ENCODE peak calls at places on chromosomes 2 and 18, in five cellular contexts. W, O, F, J and C are unnamed samples. For H3K4me1 and H3K9me3, the result is how much of the 10 kb centered on the place peaks cover.

GRCh38 chr2:112884869-112885502 is 26.0 kb upstream of the IL37 start:
- DNase-seq in J (peak), O (peak), F (peak), W (peak), C (peak)

GRCh38 chr2:176514805-176515500 is 245.7 kb downstream of the MTX2 start:
- DNase-seq in J (no peak), W (peak), F (no peak), O (no peak), C (no peak)

GRCh38 chr2:106953236-106953635 is 67.3 kb upstream of the ST6GAL2 start:
- DNase-seq in O (no peak), F (no peak), J (no peak), W (no peak), C (no peak)

GRCh38 chr2:159226059-159226461 is 60.4 kb downstream of the WDSUB1 start:
- DNase-seq in J (peak), F (no peak), O (no peak), W (peak), C (peak)

GRCh38 chr2:204255068-204255467 is 290.2 kb upstream of the PARD3B start:
- DNase-seq in O (no peak), F (no peak), J (no peak), W (no peak), C (no peak)

GRCh38 chr18:34598136-34598635 is 111.9 kb upstream of the DTNA start:
- DNase-seq in W (no peak), O (no peak), J (no peak), F (no peak), C (peak)

GRCh38 chr2:207891222-207891844 is 121.6 kb upstream of the FZD5 start:
- DNase-seq in W (no peak), F (no peak), J (no peak), O (no peak), C (no peak)

GRCh38 chr2:134461511-134461910 is 207.6 kb downstream of the MGAT5 start:
- DNase-seq in J (no peak), W (peak), O (no peak), F (no peak), C (peak)

GRCh38 chr2:241908686-241909420 is 39.3 kb downstream of the RTP5 start:
- DNase-seq in J (no peak), W (no peak), O (peak), F (no peak), C (no peak)

GRCh38 chr18:69992776-69993175 is 45.1 kb upstream of the CD226 start:
- DNase-seq in F (no peak), J (no peak), O (no peak), W (peak), C (no peak)

DNA sequence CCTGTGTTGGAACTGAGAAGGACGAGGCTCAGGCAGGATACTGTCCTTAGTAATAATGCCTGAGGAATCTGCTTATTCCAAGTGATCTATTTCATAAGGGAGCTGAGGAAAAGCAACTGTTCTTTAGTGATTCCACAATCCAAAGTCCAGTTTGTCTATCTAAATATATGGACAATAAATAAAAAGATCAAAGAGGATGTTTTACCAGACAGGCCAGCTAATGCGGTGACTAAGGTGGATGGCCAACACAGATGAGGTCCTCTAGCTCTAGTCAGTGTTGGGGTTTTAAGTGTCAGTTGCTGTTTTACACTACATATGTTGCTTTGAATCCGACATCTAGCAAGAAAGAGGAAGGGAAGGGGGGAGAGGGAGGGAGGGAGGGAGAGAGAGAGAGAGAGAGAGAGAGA is 26.9 kb upstream of the SCN1A start:
- DNase-seq in J (no peak), O (no peak), F (no peak), W (no peak), C (no peak)
- H3K27ac ChIP-seq in J (no peak), O (no peak), F (no peak), W (no peak), C (no peak)

GRCh38 chr18:63293930-63294329 is 25.6 kb downstream of the BCL2 start:
- DNase-seq in J (no peak), W (no peak), F (no peak), O (no peak), C (no peak)
- H3K4me1 ChIP-seq in J (under half), W (under half), F (under half), O (under half), C (under half)

GRCh38 chr2:80689106-80689505 is 384.6 kb upstream of the LRRTM1 start:
- DNase-seq in W (no peak), J (no peak), F (no peak), O (no peak), C (no peak)
- H3K9me3 ChIP-seq in W (under half), J (under half), F (under half), O (under half), C (under half)

DNA sequence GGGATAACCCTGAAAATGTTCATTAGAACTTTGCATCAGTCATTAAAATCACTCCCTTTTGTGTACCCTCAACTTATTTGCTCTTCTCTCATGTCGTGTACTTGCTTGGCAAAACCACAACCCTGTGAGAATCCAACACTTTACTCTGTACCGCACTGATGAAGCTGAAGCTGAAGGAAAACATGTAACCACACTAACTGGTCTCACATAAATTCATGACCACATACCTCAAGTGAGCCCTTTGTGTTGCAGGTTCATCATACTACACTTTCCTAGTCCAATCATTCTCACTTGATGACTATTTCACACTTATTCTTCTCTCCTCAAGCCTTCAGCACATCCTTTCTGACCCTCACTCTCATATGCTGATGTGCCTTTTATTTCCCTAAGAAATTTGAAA is 175.4 kb downstream of the DPP4 start:
- DNase-seq in W (no peak), J (no peak), F (no peak), O (no peak), C (no peak)
- H3K27ac ChIP-seq in W (no peak), J (no peak), F (no peak), O (no peak), C (no peak)

GRCh38 chr2:37658682-37659081 is 12.8 kb downstream of the CDC42EP3 start:
- DNase-seq in F (no peak), O (no peak), J (no peak), W (no peak), C (no peak)
- H3K4me1 ChIP-seq in F (under half), O (under half), J (under half), W (under half), C (half or more)

DNA sequence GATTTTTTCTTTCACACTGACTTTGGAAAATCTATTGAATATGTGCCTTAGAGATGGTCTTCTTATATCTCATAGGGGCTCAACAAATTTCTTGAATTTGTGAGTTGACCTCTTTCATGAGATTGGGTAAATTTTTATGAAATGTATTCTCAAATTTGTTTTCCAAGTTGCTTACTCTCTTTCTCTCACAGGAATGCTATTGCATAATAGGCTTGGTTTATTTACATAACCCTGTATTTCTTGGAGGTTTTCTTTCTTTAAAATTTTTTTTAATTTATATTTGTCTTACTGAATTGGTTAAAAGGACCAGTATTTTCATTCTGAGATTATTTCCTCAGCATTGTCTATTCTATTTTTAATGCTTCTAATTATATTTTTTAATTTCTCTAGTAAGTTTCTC is 917.1 kb downstream of the DPP10 start:
- DNase-seq in J (no peak), O (no peak), W (no peak), F (no peak), C (no peak)
- H3K9me3 ChIP-seq in J (under half), O (under half), W (under half), F (under half), C (under half)

GRCh38 chr2:54100772-54101171 is 14.6 kb upstream of the ACYP2 start:
- DNase-seq in F (no peak), J (no peak), W (no peak), O (no peak), C (no peak)
- H3K27ac ChIP-seq in F (no peak), J (no peak), W (no peak), O (peak), C (no peak)

GRCh38 chr18:3463052-3463451 is 13.1 kb downstream of the TGIF1 start:
- DNase-seq in J (no peak), O (no peak), F (no peak), W (no peak), C (no peak)
- H3K4me1 ChIP-seq in J (under half), O (under half), F (under half), W (under half), C (under half)

GRCh38 chr2:164515746-164516145 is 105.5 kb downstream of the GRB14 start:
- DNase-seq in J (no peak), W (no peak), F (no peak), O (no peak), C (no peak)
- H3K9me3 ChIP-seq in J (under half), W (under half), F (under half), O (under half), C (under half)

DNA sequence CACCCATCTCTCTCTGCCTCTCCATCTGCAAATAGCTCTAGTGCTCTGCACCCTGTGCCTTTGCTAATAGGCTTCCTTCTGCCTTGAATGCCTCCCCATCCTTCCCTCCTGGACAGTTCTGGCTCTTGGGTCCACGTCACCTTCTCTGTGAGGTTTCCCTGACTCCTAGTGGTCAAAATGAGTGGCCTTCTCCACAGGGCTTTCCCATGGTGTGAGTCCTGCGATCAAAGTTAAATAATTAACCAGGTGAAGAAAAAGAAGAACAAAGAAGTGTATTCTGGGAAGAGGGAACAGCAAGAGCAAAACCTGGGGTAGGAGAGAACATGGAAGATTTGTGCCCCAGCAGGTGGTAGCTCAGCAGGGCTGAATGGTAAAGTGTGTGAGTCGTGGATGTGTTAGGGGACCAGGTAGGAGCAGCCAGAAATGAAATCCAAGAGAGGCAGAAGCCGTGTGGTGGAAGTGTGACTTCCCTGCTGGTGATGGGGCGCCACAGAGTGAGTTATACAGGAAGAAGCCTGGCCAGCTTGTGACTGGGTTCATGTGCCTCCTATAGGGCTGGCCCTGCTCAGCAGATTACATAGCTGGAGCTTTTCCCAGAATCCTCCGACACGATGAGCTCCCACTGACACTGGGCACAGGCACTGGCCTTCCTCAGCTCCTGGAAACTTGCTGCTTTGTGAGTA is 93.8 kb upstream of the LDAH start:
- DNase-seq in J (no peak), F (peak), O (no peak), W (peak), C (no peak)
- H3K27ac ChIP-seq in J (no peak), F (no peak), O (no peak), W (no peak), C (no peak)